ENCODE peak calls at places on chromosomes 4 and X, in six cellular contexts. L, A, B, X, I and C are unnamed samples.
A peak's percentile ranks its signal among the peaks of the same experiment; 100 is the strongest.

GRCh38 chr4:38980903-38981676 is 51.1 kb downstream of the TMEM156 start:
- DNase-seq in L (no peak), A (peak; percentile 34), B (peak; percentile 15), X (peak; percentile 92), I (no peak), C (no peak)

GRCh38 chrX:29295987-29296680 is 708.9 kb downstream of the IL1RAPL1 start:
- DNase-seq in L (no peak), A (no peak), B (no peak), X (peak; percentile 15), I (no peak), C (no peak)

GRCh38 chr4:56410247-56410646 is 23.0 kb upstream of the AASDH start:
- DNase-seq in L (no peak), A (peak; percentile 94), B (peak; percentile 98), X (peak; percentile 97), I (peak; percentile 27), C (peak; percentile 52)

GRCh38 chrX:151929131-151929530 is 16.4 kb downstream of the MAGEA4 start:
- DNase-seq in L (no peak), A (no peak), B (no peak), X (no peak), I (no peak), C (peak; percentile 4)

GRCh38 chrX:103730746-103731508 is 20.2 kb downstream of the TMEM31 start:
- DNase-seq in L (no peak), A (no peak), B (no peak), X (peak; percentile 87), I (no peak), C (no peak)

GRCh38 chr4:156968479-156968984 is 3.1 kb downstream of the PDGFC start:
- DNase-seq in L (no peak), A (peak; percentile 71), B (peak; percentile 91), X (peak; percentile 84), I (no peak), C (peak; percentile 86)

GRCh38 chr4:1207603-1208265 is 35.4 kb upstream of the SPON2 start:
- DNase-seq in L (no peak), A (no peak), B (no peak), X (peak; percentile 53), I (no peak), C (peak; percentile 89)

GRCh38 chr4:99390060-99390459 is 37.5 kb upstream of the ADH1C start:
- DNase-seq in L (no peak), A (no peak), B (no peak), X (peak; percentile 74), I (no peak), C (peak; percentile 57)

GRCh38 chrX:153777261-153778090 is 3.4 kb upstream of the SRPK3 start:
- DNase-seq in L (no peak), A (no peak), B (no peak), X (no peak), I (no peak), C (no peak)

GRCh38 chrX:40471965-40472648 is 108.7 kb upstream of the ATP6AP2 start:
- DNase-seq in L (peak; percentile 1), A (peak; percentile 82), B (peak; percentile 77), X (peak; percentile 63), I (no peak), C (peak; percentile 59)

GRCh38 chr4:48766393-48766792 is 13.7 kb downstream of the FRYL start:
- DNase-seq in L (no peak), A (no peak), B (no peak), X (no peak), I (no peak), C (no peak)

GRCh38 chr4:53205970-53206369 is 159.9 kb downstream of the SCFD2 start:
- DNase-seq in L (no peak), A (no peak), B (no peak), X (peak; percentile 54), I (no peak), C (no peak)

GRCh38 chr4:113645771-113646455 is 115.6 kb downstream of the CAMK2D start:
- DNase-seq in L (no peak), A (peak; percentile 90), B (peak; percentile 73), X (peak; percentile 79), I (no peak), C (no peak)